ENCODE peak calls at places on chromosomes 1 and 21, in nine cellular contexts. One of them, this sample, is unnamed.
A peak's percentile ranks its signal among the peaks of the same experiment; 100 is the strongest.

GRCh38 chr1:67594764-67595163 is 90.2 kb upstream of the GADD45A start:
- DNase-seq in EL: no peak
- DNase-seq in WTC11: no peak
- DNase-seq in activated T-cell treated with anti-CD3 and anti-CD28 coated beads, Interleukin-2, amount 50 U/mL, for 72 hours: no peak
- DNase-seq in HT-29: no peak
- DNase-seq in left colon: no peak
- DNase-seq in ACHN: no peak
- DNase-seq in retina: no peak
- DNase-seq in amniotic epithelial cell: no peak
- DNase-seq in this sample: no peak

GRCh38 chr1:33182452-33182851 is 609 bp upstream of the TRIM62 start:
- DNase-seq in EL: peak; percentile 25
- DNase-seq in WTC11: no peak
- DNase-seq in activated T-cell treated with anti-CD3 and anti-CD28 coated beads, Interleukin-2, amount 50 U/mL, for 72 hours: no peak
- DNase-seq in HT-29: no peak
- DNase-seq in left colon: peak; percentile 25
- DNase-seq in ACHN: no peak
- DNase-seq in retina: no peak
- DNase-seq in amniotic epithelial cell: peak; percentile 61
- DNase-seq in this sample: peak; percentile 19

GRCh38 chr1:33349778-33350610 is 29.1 kb upstream of the A3GALT2 start:
- DNase-seq in EL: peak; percentile 86
- DNase-seq in WTC11: peak; percentile 75
- DNase-seq in activated T-cell treated with anti-CD3 and anti-CD28 coated beads, Interleukin-2, amount 50 U/mL, for 72 hours: peak; percentile 86
- DNase-seq in HT-29: peak; percentile 83
- DNase-seq in left colon: peak; percentile 89
- DNase-seq in ACHN: peak; percentile 85
- DNase-seq in retina: peak; percentile 93
- DNase-seq in amniotic epithelial cell: peak; percentile 68
- DNase-seq in this sample: peak; percentile 87

GRCh38 chr1:222252788-222253187 is 295.1 kb downstream of the HHIPL2 start:
- DNase-seq in EL: no peak
- DNase-seq in WTC11: no peak
- DNase-seq in activated T-cell treated with anti-CD3 and anti-CD28 coated beads, Interleukin-2, amount 50 U/mL, for 72 hours: no peak
- DNase-seq in HT-29: no peak
- DNase-seq in left colon: no peak
- DNase-seq in ACHN: no peak
- DNase-seq in retina: no peak
- DNase-seq in amniotic epithelial cell: no peak
- DNase-seq in this sample: no peak

GRCh38 chr21:43371786-43372185 is 55.1 kb downstream of the SIK1 start:
- DNase-seq in EL: no peak
- DNase-seq in WTC11: no peak
- DNase-seq in activated T-cell treated with anti-CD3 and anti-CD28 coated beads, Interleukin-2, amount 50 U/mL, for 72 hours: no peak
- DNase-seq in HT-29: no peak
- DNase-seq in left colon: no peak
- DNase-seq in ACHN: no peak
- DNase-seq in retina: no peak
- DNase-seq in amniotic epithelial cell: no peak
- DNase-seq in this sample: no peak

GRCh38 chr1:33007190-33008050 is 29.3 kb downstream of the AK2 start:
- DNase-seq in EL: peak; percentile 86
- DNase-seq in WTC11: no peak
- DNase-seq in activated T-cell treated with anti-CD3 and anti-CD28 coated beads, Interleukin-2, amount 50 U/mL, for 72 hours: no peak
- DNase-seq in HT-29: peak; percentile 75
- DNase-seq in left colon: peak; percentile 26
- DNase-seq in ACHN: peak; percentile 79
- DNase-seq in retina: no peak
- DNase-seq in amniotic epithelial cell: peak; percentile 93
- DNase-seq in this sample: peak; percentile 77

GRCh38 chr1:89001510-89001909 is 9.1 kb upstream of the KYAT3 start:
- DNase-seq in EL: peak; percentile 21
- DNase-seq in WTC11: no peak
- DNase-seq in activated T-cell treated with anti-CD3 and anti-CD28 coated beads, Interleukin-2, amount 50 U/mL, for 72 hours: no peak
- DNase-seq in HT-29: no peak
- DNase-seq in left colon: no peak
- DNase-seq in ACHN: no peak
- DNase-seq in retina: no peak
- DNase-seq in amniotic epithelial cell: no peak
- DNase-seq in this sample: no peak

GRCh38 chr1:94962745-94963265 is 35.9 kb upstream of the CNN3 start:
- DNase-seq in EL: peak; percentile 63
- DNase-seq in WTC11: no peak
- DNase-seq in activated T-cell treated with anti-CD3 and anti-CD28 coated beads, Interleukin-2, amount 50 U/mL, for 72 hours: peak; percentile 27
- DNase-seq in HT-29: peak; percentile 47
- DNase-seq in left colon: peak; percentile 54
- DNase-seq in ACHN: peak; percentile 68
- DNase-seq in retina: peak; percentile 46
- DNase-seq in amniotic epithelial cell: peak; percentile 86
- DNase-seq in this sample: peak; percentile 97

GRCh38 chr1:53585116-53585515 is 125.9 kb downstream of the DMRTB1 start:
- DNase-seq in EL: no peak
- DNase-seq in WTC11: no peak
- DNase-seq in activated T-cell treated with anti-CD3 and anti-CD28 coated beads, Interleukin-2, amount 50 U/mL, for 72 hours: peak; percentile 36
- DNase-seq in HT-29: no peak
- DNase-seq in left colon: no peak
- DNase-seq in ACHN: no peak
- DNase-seq in retina: no peak
- DNase-seq in amniotic epithelial cell: peak; percentile 90
- DNase-seq in this sample: peak; percentile 37

GRCh38 chr1:235532350-235532749 is 28.1 kb upstream of the B3GALNT2 start:
- DNase-seq in EL: peak; percentile 87
- DNase-seq in WTC11: no peak
- DNase-seq in activated T-cell treated with anti-CD3 and anti-CD28 coated beads, Interleukin-2, amount 50 U/mL, for 72 hours: no peak
- DNase-seq in HT-29: no peak
- DNase-seq in left colon: no peak
- DNase-seq in ACHN: no peak
- DNase-seq in retina: no peak
- DNase-seq in amniotic epithelial cell: peak; percentile 72
- DNase-seq in this sample: no peak

GRCh38 chr21:31460985-31461384 is 116.9 kb upstream of the TIAM1 start:
- DNase-seq in EL: no peak
- DNase-seq in WTC11: no peak
- DNase-seq in activated T-cell treated with anti-CD3 and anti-CD28 coated beads, Interleukin-2, amount 50 U/mL, for 72 hours: no peak
- DNase-seq in HT-29: no peak
- DNase-seq in left colon: no peak
- DNase-seq in ACHN: no peak
- DNase-seq in retina: no peak
- DNase-seq in amniotic epithelial cell: no peak
- DNase-seq in this sample: no peak

This sample was measured in small intestine.